ENCODE peak calls at places on chromosomes 12 and 14, in five cellular contexts. M, F, O, Y and N are unnamed samples.

GRCh38 chr12:57456737-57457490 is 1.8 kb downstream of the INHBE start:
- DNase-seq in Y (no peak), O (no peak), F (no peak), M (no peak), N (no peak)

GRCh38 chr14:59520224-59520623 is 35.9 kb downstream of the JKAMP start:
- DNase-seq in O (no peak), Y (no peak), F (no peak), M (no peak), N (no peak)

GRCh38 chr14:104197449-104198247 is 59.3 kb downstream of the KIF26A start:
- DNase-seq in O (no peak), Y (no peak), F (no peak), M (no peak), N (no peak)

GRCh38 chr12:44875954-44876553 is at the start of gene NELL2:
- DNase-seq in O (peak; percentile 71), M (peak; percentile 61), F (peak; percentile 14), Y (peak; percentile 24), N (peak; percentile 68)

GRCh38 chr14:44966601-44967336 is 4.8 kb downstream of the TOGARAM1 start:
- DNase-seq in O (no peak), Y (no peak), F (no peak), M (no peak), N (no peak)

GRCh38 chr12:124175731-124176130 is 119.2 kb upstream of the RFLNA start:
- DNase-seq in O (no peak), Y (no peak), M (no peak), F (no peak), N (no peak)

GRCh38 chr12:122126713-122127597 is 47.1 kb downstream of the IL31 start:
- DNase-seq in F (no peak), O (no peak), M (no peak), Y (no peak), N (no peak)

GRCh38 chr14:52060080-52060479 is 8.8 kb downstream of the NID2 start:
- DNase-seq in M (no peak), O (no peak), F (peak; percentile 50), Y (no peak), N (no peak)

GRCh38 chr12:117080707-117081141 is 18.5 kb downstream of the TESC start:
- DNase-seq in M (no peak), Y (no peak), F (no peak), O (no peak), N (no peak)

GRCh38 chr14:104187931-104188726 is 49.7 kb downstream of the KIF26A start:
- DNase-seq in M (no peak), Y (no peak), F (no peak), O (peak; percentile 34), N (no peak)

GRCh38 chr14:77128414-77128891 is 13.1 kb downstream of the ZDHHC22 start:
- DNase-seq in O (no peak), M (peak; percentile 75), Y (no peak), F (no peak), N (no peak)

GRCh38 chr12:47636908-47637780 is 68.7 kb downstream of the RPAP3 start:
- DNase-seq in F (no peak), O (no peak), Y (no peak), M (no peak), N (no peak)

GRCh38 chr12:98515368-98516183 is at the start of gene TMPO:
- DNase-seq in Y (peak; percentile 88), M (peak; percentile 97), O (peak; percentile 92), F (peak; percentile 87), N (peak; percentile 93)

GRCh38 chr12:92745874-92746553 is 43.2 kb downstream of the PLEKHG7 start:
- DNase-seq in F (peak; percentile 90), M (peak; percentile 92), O (no peak), Y (no peak), N (no peak)

GRCh38 chr12:53824001-53824716 is 72.4 kb upstream of the CISTR start:
- DNase-seq in Y (no peak), M (no peak), F (no peak), O (no peak), N (no peak)

DNA sequence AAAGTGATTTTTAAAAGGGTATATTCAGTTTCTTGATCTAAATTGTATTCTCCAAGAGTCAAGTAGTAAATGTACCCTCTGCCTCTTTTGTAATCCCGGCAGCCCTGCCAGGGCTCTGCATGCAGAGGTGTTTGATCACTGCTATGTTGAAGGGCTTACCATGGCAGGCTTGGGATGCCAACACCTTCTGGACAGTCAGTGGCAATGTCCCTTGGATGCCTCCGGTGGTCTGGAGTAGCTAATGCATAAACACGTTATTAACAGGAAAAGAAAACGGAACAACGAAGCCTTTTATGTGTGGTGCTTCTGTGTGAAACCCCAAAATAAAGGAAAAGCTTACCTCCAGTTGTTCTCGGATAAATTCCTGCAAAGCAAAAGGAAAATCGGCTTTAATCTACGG is 19.9 kb downstream of the EIF2B2 start:
- DNase-seq in M (peak; percentile 46), Y (no peak), F (no peak), O (no peak), N (no peak)
- TF ChIP-seq CTCF in M (no peak), Y (peak; percentile 49), F (peak; percentile 34), O (no peak), N (no peak)

GRCh38 chr12:65882504-65882903 is 58.2 kb downstream of the HMGA2 start:
- DNase-seq in F (peak; percentile 33), M (no peak), O (no peak), Y (no peak), N (no peak)

GRCh38 chr12:65881348-65881961 is 57.2 kb downstream of the HMGA2 start:
- DNase-seq in Y (no peak), F (peak; percentile 89), M (no peak), O (no peak), N (no peak)

GRCh38 chr12:65879878-65880277 is 55.6 kb downstream of the HMGA2 start:
- DNase-seq in O (no peak), Y (no peak), F (peak; percentile 93), M (no peak), N (no peak)

GRCh38 chr12:65885312-65885711 is 61.0 kb downstream of the HMGA2 start:
- DNase-seq in F (peak; percentile 71), Y (no peak), M (no peak), O (no peak), N (no peak)

DNA sequence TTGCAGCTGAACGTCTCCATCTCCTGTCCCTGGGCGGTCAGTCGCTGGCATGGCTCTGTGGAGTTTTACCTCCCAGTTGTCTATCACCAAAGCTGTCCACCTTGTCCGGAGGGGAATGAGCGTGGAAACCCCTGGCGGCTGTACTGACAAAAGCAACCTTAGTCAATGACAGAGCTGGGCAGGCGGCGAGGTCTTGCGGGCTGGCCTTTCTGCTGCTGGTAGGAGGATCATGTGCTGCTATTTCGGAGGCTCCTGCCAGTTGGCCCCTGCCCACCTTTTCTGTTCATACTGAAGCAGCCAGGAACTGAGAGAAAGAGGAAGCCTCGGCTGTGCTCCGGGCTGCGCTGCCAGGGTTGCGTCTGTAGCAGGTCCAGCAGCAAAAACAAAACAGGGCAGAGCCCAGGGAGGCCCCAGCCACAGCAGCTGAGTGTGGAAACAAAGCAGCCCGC is 57.7 kb downstream of the HMGA2 start:
- DNase-seq in M (no peak), O (peak; percentile 46), F (peak; percentile 80), Y (no peak), N (peak; percentile 43)
- TF ChIP-seq CTCF in M (no peak), O (no peak), F (peak; percentile 47), Y (peak; percentile 32), N (peak; percentile 30)

GRCh38 chr12:27969011-27969900 is 3.3 kb downstream of the PTHLH start:
- DNase-seq in O (peak; percentile 37), Y (peak; percentile 19), M (no peak), F (no peak), N (no peak)
- TF ChIP-seq CTCF in O (no peak), Y (peak; percentile 11), M (no peak), F (peak; percentile 47), N (no peak)

DNA sequence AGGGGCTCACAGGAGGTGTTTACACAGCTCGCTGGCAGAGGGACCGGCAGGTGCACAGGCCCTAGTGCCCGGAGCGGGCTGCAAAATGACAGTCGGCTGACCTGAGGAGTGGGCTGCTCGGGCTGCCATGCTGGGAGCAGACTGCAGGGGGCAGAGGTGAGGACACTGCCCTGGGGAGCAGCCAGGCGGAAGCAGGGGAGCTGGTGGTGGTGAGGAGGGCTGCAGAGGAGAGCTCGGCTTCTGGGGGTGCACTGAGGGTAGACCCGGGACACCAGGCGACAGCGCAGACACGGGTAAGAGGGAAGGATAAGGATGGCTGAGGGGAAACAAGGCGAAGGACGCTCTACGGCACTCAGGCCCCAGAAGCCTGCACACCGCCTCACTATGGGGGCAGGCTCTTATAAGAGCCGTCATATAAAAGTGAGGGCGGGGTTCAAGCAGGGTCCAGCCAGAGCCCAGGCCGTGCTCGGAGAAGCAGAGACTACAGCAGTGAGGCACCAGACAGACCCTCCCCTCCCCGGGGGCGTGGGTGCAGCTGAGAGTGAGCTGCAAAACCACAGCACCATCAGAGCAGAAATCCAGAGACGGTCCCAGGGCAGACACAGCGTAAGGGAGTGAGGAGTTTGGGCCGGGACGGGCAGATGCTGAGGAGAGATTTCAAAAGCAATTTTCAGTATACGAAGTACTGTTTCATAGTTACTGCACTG is 62.5 kb downstream of the CCDC88C start:
- DNase-seq in Y (peak; percentile 33), M (no peak), F (no peak), O (no peak), N (peak; percentile 62)
- TF ChIP-seq CTCF in Y (peak; percentile 63), M (no peak), F (no peak), O (peak; percentile 57), N (peak; percentile 41)

GRCh38 chr14:68407275-68407674 is 385.6 kb downstream of the ZFP36L1 start:
- DNase-seq in O (no peak), Y (no peak), M (no peak), F (no peak), N (no peak)

GRCh38 chr14:68409355-68409754 is 383.5 kb downstream of the ZFP36L1 start:
- DNase-seq in Y (no peak), M (no peak), O (no peak), F (peak; percentile 50), N (no peak)

GRCh38 chr14:68407838-68408237 is 385.0 kb downstream of the ZFP36L1 start:
- DNase-seq in F (no peak), O (no peak), M (no peak), Y (no peak), N (no peak)

GRCh38 chr14:68405959-68406358 is 386.9 kb downstream of the ZFP36L1 start:
- DNase-seq in O (no peak), F (peak; percentile 88), Y (no peak), M (no peak), N (no peak)

GRCh38 chr14:68408680-68409079 is 384.2 kb downstream of the ZFP36L1 start:
- DNase-seq in Y (no peak), O (no peak), M (no peak), F (no peak), N (no peak)
- TF ChIP-seq CTCF in Y (no peak), O (no peak), M (no peak), F (peak; percentile 25), N (peak; percentile 19)